ENCODE peak calls at places on chromosome 13, in eight cellular contexts. P, G, B, E, X, M, S and O are unnamed samples.

GRCh38 chr13:98105929-98106336 is 37.0 kb upstream of the FARP1 start:
- DNase-seq in P (no peak), G (peak), B (no peak), E (no peak), X (no peak), M (peak), S (no peak), O (no peak)

GRCh38 chr13:40495620-40496001 is 170.8 kb downstream of the FOXO1 start:
- DNase-seq in P (no peak), G (no peak), B (no peak), E (no peak), X (no peak), M (no peak), S (no peak), O (no peak)

GRCh38 chr13:32428581-32429072 is 697 bp upstream of the N4BP2L1 start:
- DNase-seq in P (no peak), G (no peak), B (no peak), E (no peak), X (no peak), M (no peak), S (no peak), O (no peak)

GRCh38 chr13:96475103-96475502 is 385.2 kb downstream of the HS6ST3 start:
- DNase-seq in P (no peak), G (no peak), B (no peak), E (no peak), X (no peak), M (peak), S (no peak), O (no peak)

GRCh38 chr13:113786262-113786841 is 27.3 kb downstream of the TMEM255B start:
- DNase-seq in P (no peak), G (no peak), B (peak), E (no peak), X (no peak), M (no peak), S (no peak), O (no peak)

GRCh38 chr13:97798836-97799235 is 154.6 kb upstream of the IPO5 start:
- DNase-seq in P (no peak), G (no peak), B (no peak), E (no peak), X (no peak), M (no peak), S (no peak), O (no peak)

GRCh38 chr13:31249140-31249539 is 49.4 kb downstream of the B3GLCT start:
- DNase-seq in P (no peak), G (no peak), B (no peak), E (no peak), X (no peak), M (no peak), S (no peak), O (no peak)

GRCh38 chr13:41897126-41897525 is 63.8 kb downstream of the VWA8 start:
- DNase-seq in P (no peak), G (no peak), B (no peak), E (no peak), X (no peak), M (no peak), S (no peak), O (no peak)

GRCh38 chr13:33932765-33933406 is 114.9 kb downstream of the RFC3 start:
- DNase-seq in P (no peak), G (no peak), B (no peak), E (no peak), X (no peak), M (peak), S (no peak), O (no peak)

GRCh38 chr13:40980466-40980865 is 38.6 kb downstream of the ELF1 start:
- DNase-seq in P (no peak), G (no peak), B (no peak), E (peak), X (no peak), M (no peak), S (no peak), O (no peak)

GRCh38 chr13:27403252-27403678 is 21.2 kb upstream of the GTF3A start:
- DNase-seq in P (no peak), G (no peak), B (peak), E (no peak), X (no peak), M (no peak), S (no peak), O (no peak)

GRCh38 chr13:77751513-77752456 is 54.3 kb downstream of the SLAIN1 start:
- DNase-seq in P (no peak), G (peak), B (no peak), E (peak), X (peak), M (peak), S (peak), O (peak)

GRCh38 chr13:49464621-49465325 is 20.7 kb downstream of the SETDB2 start:
- DNase-seq in P (no peak), G (no peak), B (no peak), E (no peak), X (no peak), M (no peak), S (no peak), O (no peak)

GRCh38 chr13:106569233-106570095 is 1.5 kb upstream of the ARGLU1 start:
- DNase-seq in P (no peak), G (no peak), B (no peak), E (no peak), X (no peak), M (no peak), S (no peak), O (no peak)

GRCh38 chr13:110173247-110173818 is 133.6 kb downstream of the COL4A1 start:
- DNase-seq in P (no peak), G (no peak), B (no peak), E (no peak), X (no peak), M (no peak), S (no peak), O (no peak)

GRCh38 chr13:110306340-110306959 is 507 bp downstream of the COL4A1 start:
- DNase-seq in P (no peak), G (no peak), B (no peak), E (no peak), X (no peak), M (no peak), S (no peak), O (no peak)

GRCh38 chr13:66546534-66547379 is 683.4 kb downstream of the PCDH9 start:
- DNase-seq in P (no peak), G (no peak), B (no peak), E (no peak), X (no peak), M (no peak), S (no peak), O (no peak)

GRCh38 chr13:105817011-105817410 is 718.5 kb downstream of the EFNB2 start:
- DNase-seq in P (no peak), G (no peak), B (no peak), E (no peak), X (no peak), M (no peak), S (no peak), O (no peak)

GRCh38 chr13:71156550-71156949 is 710.5 kb downstream of the DACH1 start:
- DNase-seq in P (no peak), G (no peak), B (no peak), E (no peak), X (no peak), M (no peak), S (no peak), O (no peak)

GRCh38 chr13:98976941-98977340 is 923 bp downstream of the DOCK9 start:
- DNase-seq in P (no peak), G (no peak), B (no peak), E (no peak), X (no peak), M (no peak), S (no peak), O (no peak)

GRCh38 chr13:110716235-110716505 is 2.7 kb downstream of the ING1 start:
- DNase-seq in P (peak), G (no peak), B (no peak), E (no peak), X (peak), M (no peak), S (peak), O (no peak)

GRCh38 chr13:40639226-40639681 is 27.2 kb downstream of the FOXO1 start:
- DNase-seq in P (no peak), G (peak), B (peak), E (no peak), X (no peak), M (no peak), S (no peak), O (no peak)

GRCh38 chr13:43448605-43449004 is 338.2 kb downstream of the ENOX1 start:
- DNase-seq in P (no peak), G (no peak), B (no peak), E (no peak), X (no peak), M (no peak), S (no peak), O (no peak)

GRCh38 chr13:39047560-39047959 is 9.3 kb downstream of the NHLRC3 start:
- DNase-seq in P (no peak), G (no peak), B (no peak), E (no peak), X (no peak), M (no peak), S (no peak), O (no peak)

GRCh38 chr13:79905018-79905417 is 424.1 kb downstream of the NDFIP2 start:
- DNase-seq in P (no peak), G (no peak), B (no peak), E (no peak), X (no peak), M (no peak), S (no peak), O (no peak)

GRCh38 chr13:26964278-26965057 is 203.9 kb upstream of the GPR12 start:
- DNase-seq in P (no peak), G (peak), B (no peak), E (no peak), X (no peak), M (peak), S (no peak), O (no peak)

GRCh38 chr13:25898991-25899390 is 152.8 kb downstream of the SHISA2 start:
- DNase-seq in P (no peak), G (no peak), B (no peak), E (no peak), X (no peak), M (no peak), S (no peak), O (no peak)

GRCh38 chr13:79749985-79750551 is 269.1 kb downstream of the NDFIP2 start:
- DNase-seq in P (no peak), G (peak), B (peak), E (no peak), X (no peak), M (no peak), S (no peak), O (no peak)

GRCh38 chr13:80040219-80040976 is 300.5 kb downstream of the SPRY2 start:
- DNase-seq in P (no peak), G (no peak), B (peak), E (no peak), X (no peak), M (no peak), S (no peak), O (no peak)

GRCh38 chr13:29270536-29271045 is 324.9 kb downstream of the SLC7A1 start:
- DNase-seq in P (no peak), G (no peak), B (no peak), E (no peak), X (no peak), M (no peak), S (no peak), O (no peak)

GRCh38 chr13:87557788-87558187 is 113.4 kb upstream of the SLITRK5 start:
- DNase-seq in P (no peak), G (no peak), B (no peak), E (no peak), X (no peak), M (no peak), S (no peak), O (no peak)